ENCODE peak calls at places on chromosomes 1 and 21, in eight cellular contexts. C is BJ, J is kidney epithelial cell, F is HAP-1, O is SJSA1, D is body of pancreas, A is NT2/D1, E is brain microvascular endothelial cell. H is an unnamed sample. For H3K27me3, the result is how much of the 10 kb centered on the place peaks cover.

GRCh38 chr1:160205242-160205973 is at the start of gene PEA15:
- DNase-seq in C (no peak), E (peak), F (peak), O (peak), A (peak), D (peak), J (no peak), H (peak)

GRCh38 chr1:232422098-232422497 is 207.8 kb downstream of the SIPA1L2 start:
- DNase-seq in F (no peak), O (no peak), A (no peak), D (no peak), C (no peak), J (no peak), E (no peak), H (no peak)

GRCh38 chr1:231800071-231800470 is 173.5 kb downstream of the DISC1 start:
- DNase-seq in E (peak), C (no peak), F (no peak), A (no peak), D (no peak), J (no peak), O (no peak), H (no peak)

GRCh38 chr1:12810691-12811408 is 19.7 kb downstream of the PRAMEF1 start:
- DNase-seq in D (no peak), A (no peak), C (no peak), O (no peak), F (no peak), J (peak), E (no peak), H (no peak)

GRCh38 chr1:103525114-103525606 is 339 bp upstream of the RNPC3 start:
- DNase-seq in D (no peak), J (no peak), C (no peak), O (peak), F (peak), A (peak), E (no peak), H (no peak)

GRCh38 chr1:89198081-89198480 is 661 bp downstream of the GBP4 start:
- DNase-seq in J (no peak), D (no peak), A (no peak), O (no peak), F (no peak), E (no peak), C (no peak), H (peak)

GRCh38 chr1:17636612-17637011 is 97.1 kb downstream of the ARHGEF10L start:
- DNase-seq in C (no peak), A (no peak), O (no peak), E (no peak), D (no peak), F (no peak), J (no peak), H (no peak)

GRCh38 chr1:6859415-6860343 is 74.4 kb downstream of the CAMTA1 start:
- DNase-seq in F (no peak), D (no peak), E (peak), A (peak), O (peak), C (peak), J (peak), H (no peak)

GRCh38 chr21:28240586-28240985 is 752.1 kb downstream of the LTN1 start:
- DNase-seq in C (no peak), O (no peak), J (no peak), D (no peak), E (peak), A (no peak), F (no peak), H (no peak)

GRCh38 chr21:34501716-34502115 is 10.3 kb downstream of the KCNE1 start:
- DNase-seq in O (no peak), E (no peak), A (no peak), J (no peak), D (no peak), F (no peak), C (no peak), H (no peak)

GRCh38 chr1:2801535-2802291 is at the start of gene TTC34:
- DNase-seq in J (no peak), F (peak), A (no peak), C (no peak), E (no peak), O (no peak), D (no peak), H (peak)

GRCh38 chr1:30686236-30686635 is 37.1 kb downstream of the MATN1 start:
- DNase-seq in A (no peak), O (no peak), E (no peak), J (no peak), F (no peak), C (no peak), D (no peak), H (no peak)

GRCh38 chr1:236089046-236089773 is 24.3 kb upstream of the NID1 start:
- DNase-seq in C (no peak), A (no peak), J (no peak), O (peak), D (no peak), E (peak), F (no peak), H (peak)

GRCh38 chr21:35410123-35410522 is 361.0 kb upstream of the RUNX1 start:
- DNase-seq in F (no peak), A (no peak), E (no peak), D (no peak), O (no peak), J (no peak), C (no peak), H (no peak)

GRCh38 chr1:205183676-205184335 is 27.7 kb downstream of the DSTYK start:
- DNase-seq in C (no peak), F (no peak), E (no peak), O (peak), A (no peak), J (no peak), D (no peak), H (no peak)

GRCh38 chr1:46524843-46525242 is 26.6 kb downstream of the KNCN start:
- DNase-seq in A (no peak), O (no peak), F (no peak), E (no peak), C (no peak), D (no peak), J (no peak), H (no peak)
- H3K27me3 ChIP-seq in A (half or more), O (under half), F (under half), E (under half), C (under half), D (under half), J (under half), H (under half)

DNA sequence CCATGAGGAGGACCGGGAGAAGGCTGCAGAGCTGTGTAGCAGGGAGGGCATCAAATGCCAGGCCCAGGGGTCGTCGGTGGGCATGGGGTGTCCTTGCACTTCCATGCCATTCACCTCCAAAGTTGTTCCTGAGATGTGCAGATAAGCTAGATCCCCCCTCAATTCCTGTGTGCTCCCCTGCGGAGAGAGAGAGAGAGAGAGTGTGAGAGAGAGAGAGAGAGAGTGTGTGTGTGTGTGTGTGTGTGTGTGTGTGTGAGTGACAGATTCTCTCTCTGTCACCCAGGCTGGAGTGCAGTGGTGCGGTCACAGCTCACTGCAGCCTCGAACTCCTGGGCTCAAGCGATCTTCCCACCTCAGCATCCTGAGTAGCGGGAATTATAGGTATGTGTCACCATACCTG is 16.4 kb downstream of the SPSB1 start:
- DNase-seq in F (no peak), E (no peak), C (no peak), O (no peak), J (no peak), D (no peak), A (no peak), H (no peak)
- H3K27me3 ChIP-seq in F (under half), E (under half), C (under half), O (under half), J (under half), D (under half), A (under half), H (under half)

GRCh38 chr1:155012760-155013602 is 10.4 kb downstream of the ZBTB7B start:
- DNase-seq in J (no peak), E (no peak), F (no peak), A (no peak), C (no peak), O (no peak), D (no peak), H (no peak)

GRCh38 chr1:155012052-155012546 is 9.5 kb downstream of the ZBTB7B start:
- DNase-seq in J (no peak), F (peak), A (peak), E (no peak), C (no peak), O (no peak), D (peak), H (peak)

GRCh38 chr1:155015527-155016230 is 13.1 kb downstream of the ZBTB7B start:
- DNase-seq in A (no peak), E (no peak), O (no peak), C (no peak), J (no peak), F (no peak), D (no peak), H (no peak)

GRCh38 chr1:155014709-155015508 is 12.3 kb downstream of the ZBTB7B start:
- DNase-seq in O (no peak), J (no peak), E (no peak), F (no peak), A (no peak), C (no peak), D (no peak), H (peak)

GRCh38 chr1:155013632-155014031 is 11.0 kb downstream of the ZBTB7B start:
- DNase-seq in F (no peak), D (no peak), C (no peak), E (no peak), O (no peak), A (no peak), J (no peak), H (peak)
- H3K27me3 ChIP-seq in F (under half), D (under half), C (under half), E (under half), O (under half), A (under half), J (under half), H (under half)

GRCh38 chr1:60757485-60757884 is 324.9 kb upstream of the NFIA start:
- DNase-seq in E (no peak), A (no peak), O (no peak), J (no peak), C (no peak), F (no peak), D (no peak), H (no peak)
- H3K27me3 ChIP-seq in E (under half), A (under half), O (under half), J (under half), C (under half), F (under half), D (under half), H (under half)

DNA sequence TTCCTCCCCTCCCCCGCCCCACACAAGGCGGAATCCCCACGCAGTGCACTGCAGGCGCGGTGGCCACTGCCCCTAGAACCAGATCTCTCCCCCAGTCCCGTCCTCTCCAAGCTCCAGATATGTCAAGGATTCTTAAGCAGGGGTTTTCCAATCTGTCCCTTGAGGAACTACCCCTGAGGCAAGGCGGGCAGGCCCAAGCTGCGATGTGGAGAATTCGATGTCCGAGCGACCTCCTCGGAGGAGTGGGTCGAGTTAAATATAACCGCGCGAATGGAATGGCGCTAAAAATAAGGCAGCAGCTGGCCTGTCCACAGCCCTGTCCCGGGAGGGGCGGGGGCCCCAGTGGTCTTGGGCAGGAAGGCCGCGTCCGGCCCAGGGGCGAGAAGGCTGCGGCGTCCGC is 5.8 kb upstream of the FOXD3 start:
- DNase-seq in E (no peak), J (no peak), F (no peak), C (no peak), O (no peak), A (no peak), D (no peak), H (no peak)
- H3K27me3 ChIP-seq in E (half or more), J (half or more), F (under half), C (under half), O (under half), A (under half), D (half or more), H (half or more)

GRCh38 chr1:25056536-25056935 is 126.5 kb upstream of the RUNX3 start:
- DNase-seq in F (no peak), O (no peak), E (no peak), D (no peak), A (no peak), C (no peak), J (no peak), H (no peak)

GRCh38 chr1:25055961-25056360 is 125.9 kb upstream of the RUNX3 start:
- DNase-seq in J (no peak), A (no peak), O (no peak), C (no peak), D (no peak), F (no peak), E (no peak), H (no peak)

GRCh38 chr1:25053576-25054075 is 123.5 kb upstream of the RUNX3 start:
- DNase-seq in O (no peak), D (no peak), F (no peak), J (no peak), E (no peak), C (no peak), A (no peak), H (no peak)

GRCh38 chr1:25054526-25054925 is 124.5 kb upstream of the RUNX3 start:
- DNase-seq in O (no peak), A (no peak), F (no peak), D (no peak), J (no peak), C (no peak), E (no peak), H (no peak)

DNA sequence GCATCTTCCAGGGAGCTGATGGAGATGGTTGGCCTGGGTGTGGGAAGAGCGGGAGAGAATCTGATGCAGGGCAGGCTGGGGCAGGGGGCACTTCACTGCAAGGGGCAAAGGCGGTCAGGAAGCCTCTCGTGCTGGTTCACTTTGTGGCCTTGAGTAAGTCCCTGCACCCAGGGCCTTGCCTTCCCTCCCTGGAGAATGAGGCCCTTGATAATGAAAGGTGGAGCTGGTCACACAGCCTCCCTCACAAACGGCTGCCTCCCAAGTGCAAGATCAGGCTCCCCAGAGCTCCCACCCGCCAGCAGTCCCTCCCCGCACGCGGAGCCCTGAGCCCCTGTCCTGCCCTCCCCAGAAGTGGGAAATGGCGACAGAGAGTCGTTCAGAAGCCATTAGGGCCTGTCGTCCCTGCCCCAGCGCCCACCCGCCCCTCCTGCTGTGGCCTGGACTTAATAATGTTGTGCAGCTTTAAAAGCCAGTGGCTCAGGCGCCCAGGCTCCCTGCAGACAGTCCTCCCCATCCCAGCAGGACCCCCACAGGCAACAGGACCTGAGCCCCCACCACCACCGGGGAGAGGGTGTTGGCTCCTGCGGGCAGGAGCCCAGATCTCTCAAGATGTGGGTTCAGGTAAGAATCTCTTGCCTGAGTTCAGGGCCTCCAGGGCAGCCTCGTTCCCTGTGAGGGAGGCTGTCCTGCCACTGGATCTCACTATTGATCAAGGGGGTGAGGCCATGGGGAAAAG is 125.1 kb upstream of the RUNX3 start:
- DNase-seq in F (no peak), O (no peak), E (no peak), J (no peak), D (no peak), A (no peak), C (no peak), H (no peak)
- H3K27me3 ChIP-seq in F (under half), O (under half), E (under half), J (under half), D (under half), A (under half), C (under half), H (under half)

DNA sequence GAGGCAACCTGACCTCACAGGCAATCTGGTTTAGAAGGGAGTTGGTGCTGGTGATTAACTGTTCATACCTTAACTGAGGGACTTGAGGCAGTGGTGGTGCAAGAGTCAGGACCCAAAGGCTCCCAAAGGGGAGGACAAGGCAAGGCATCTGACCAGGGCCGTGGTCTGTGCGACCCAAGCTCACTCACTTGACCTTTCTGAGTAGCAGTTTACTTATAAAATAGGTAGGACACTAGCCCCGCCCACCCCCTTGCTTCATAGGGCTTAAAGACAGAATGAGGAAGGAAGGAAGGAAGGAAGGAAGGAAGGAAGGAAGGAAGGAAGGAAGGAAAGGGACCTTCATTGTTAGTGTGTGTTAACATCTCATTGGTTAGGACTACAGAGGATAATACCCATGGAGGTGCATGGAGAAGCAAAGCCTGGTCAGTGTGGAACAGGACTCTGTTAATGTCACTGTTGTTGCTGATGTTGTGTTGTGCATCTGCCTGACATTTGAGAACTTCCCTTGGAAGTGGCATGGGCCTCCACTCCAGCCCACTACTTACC is 4.7 kb upstream of the KCNA2 start:
- DNase-seq in J (no peak), E (no peak), O (no peak), A (no peak), C (no peak), D (no peak), F (no peak), H (no peak)
- H3K27me3 ChIP-seq in J (under half), E (under half), O (half or more), A (half or more), C (under half), D (under half), F (under half), H (under half)

DNA sequence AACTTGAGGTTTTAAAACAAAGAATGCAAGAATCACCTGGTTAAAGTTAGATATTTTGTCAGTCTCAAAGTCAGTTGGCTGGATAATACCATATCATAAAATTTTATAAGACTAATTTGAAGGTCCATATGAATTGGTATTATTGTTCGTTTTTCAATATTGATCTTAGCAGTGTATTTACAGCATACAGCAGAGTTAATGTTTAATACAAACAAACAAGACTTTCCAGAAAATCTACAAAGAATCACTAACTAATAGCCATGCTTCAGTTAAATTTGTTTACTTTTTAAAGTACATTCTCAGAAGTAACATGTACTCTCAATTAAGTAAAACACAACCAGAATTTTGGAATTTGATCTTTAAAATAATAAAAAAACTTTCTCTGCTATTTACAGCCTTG is 63.3 kb upstream of the ERG start:
- DNase-seq in E (no peak), C (no peak), O (no peak), F (no peak), A (no peak), D (no peak), J (no peak), H (no peak)
- H3K27me3 ChIP-seq in E (under half), C (under half), O (under half), F (under half), A (under half), D (under half), J (under half), H (under half)

DNA sequence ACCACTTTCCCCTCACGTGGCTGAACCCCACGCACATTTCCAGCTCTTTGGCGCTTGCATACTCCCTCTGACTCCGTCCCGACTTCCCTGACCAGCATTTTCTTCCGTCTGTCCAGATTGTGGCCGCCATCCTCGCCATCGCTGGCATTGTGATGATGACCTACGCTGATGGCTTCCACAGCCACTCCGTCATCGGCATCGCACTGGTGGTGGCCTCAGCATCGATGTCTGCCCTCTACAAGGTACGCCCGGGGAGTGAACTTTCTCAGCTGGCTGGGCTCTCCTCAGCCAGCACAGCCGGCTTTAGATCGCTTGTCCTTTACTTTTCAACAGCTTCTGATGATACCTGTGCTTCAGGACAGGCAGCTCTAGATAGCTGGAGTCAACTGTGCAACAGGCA is 56.8 kb upstream of the COA6 start:
- DNase-seq in O (no peak), J (no peak), D (no peak), E (no peak), C (no peak), F (no peak), A (no peak), H (no peak)
- H3K27me3 ChIP-seq in O (under half), J (under half), D (under half), E (under half), C (under half), F (under half), A (under half), H (under half)